ENCODE peak calls at places on chromosome 22, in four cellular contexts. Q is K562, X is HepG2, P is HCT116. R is an unnamed sample.

GRCh38 chr22:33110562-33111163 is 52.5 kb upstream of the SYN3 start:
- DNase-seq in P (no peak), X (no peak), Q (no peak), R (no peak)

GRCh38 chr22:41833369-41834004 is 582 bp downstream of the SREBF2 start:
- DNase-seq in X (no peak), Q (peak; percentile 72), P (no peak), R (peak; percentile 68)

GRCh38 chr22:23272834-23273233 is 92.5 kb downstream of the BCR start:
- DNase-seq in P (no peak), X (no peak), Q (peak; percentile 62), R (no peak)

GRCh38 chr22:19075404-19075803 is 46.8 kb downstream of the DGCR2 start:
- DNase-seq in Q (no peak), P (no peak), X (no peak), R (no peak)

GRCh38 chr22:26922804-26923203 is 265.4 kb downstream of the MIAT start:
- DNase-seq in X (no peak), Q (peak; percentile 16), P (no peak), R (no peak)

GRCh38 chr22:41862530-41863266 is 29.8 kb downstream of the SREBF2 start:
- DNase-seq in P (no peak), X (no peak), Q (no peak), R (no peak)

GRCh38 chr22:19568337-19569311 is 44.4 kb upstream of the CLDN5 start:
- DNase-seq in Q (peak; percentile 33), X (no peak), P (no peak), R (no peak)

GRCh38 chr22:25485626-25486545 is 78.6 kb upstream of the GRK3 start:
- DNase-seq in P (no peak), X (no peak), Q (no peak), R (no peak)

GRCh38 chr22:40432625-40433024 is 62.2 kb downstream of the SGSM3 start:
- DNase-seq in P (no peak), Q (no peak), X (no peak), R (no peak)

GRCh38 chr22:48105254-48105653 is 1342.8 kb downstream of the TBC1D22A start:
- DNase-seq in X (no peak), Q (no peak), P (no peak), R (no peak)

GRCh38 chr22:36365020-36365411 is 22.8 kb downstream of the MYH9 start:
- DNase-seq in Q (peak; percentile 45), P (peak; percentile 76), X (no peak), R (no peak)

DNA sequence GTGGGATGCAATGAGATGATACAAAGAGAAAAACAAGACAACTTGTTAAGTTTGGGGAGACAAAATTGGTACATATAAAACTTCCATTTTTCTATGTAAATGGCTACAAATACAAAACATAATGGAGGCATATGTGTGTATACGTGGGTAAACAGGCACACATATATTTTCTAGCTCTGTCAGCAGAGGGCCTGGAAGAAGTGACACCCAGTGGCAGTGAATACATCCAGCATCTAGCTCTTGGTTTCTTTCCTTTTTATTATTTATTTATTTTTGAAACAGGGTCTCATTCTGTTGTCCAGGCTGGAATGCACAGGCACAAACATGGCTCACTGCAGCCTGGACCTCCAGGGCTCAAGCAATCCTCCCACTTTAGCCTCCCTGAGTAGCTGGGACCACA is 5.0 kb upstream of the RASL10A start:
- DNase-seq in Q (no peak), P (no peak), X (peak; percentile 50), R (no peak)
- TF ChIP-seq ELF1 in Q (no peak), P (no peak), X (no peak), R (no peak)

DNA sequence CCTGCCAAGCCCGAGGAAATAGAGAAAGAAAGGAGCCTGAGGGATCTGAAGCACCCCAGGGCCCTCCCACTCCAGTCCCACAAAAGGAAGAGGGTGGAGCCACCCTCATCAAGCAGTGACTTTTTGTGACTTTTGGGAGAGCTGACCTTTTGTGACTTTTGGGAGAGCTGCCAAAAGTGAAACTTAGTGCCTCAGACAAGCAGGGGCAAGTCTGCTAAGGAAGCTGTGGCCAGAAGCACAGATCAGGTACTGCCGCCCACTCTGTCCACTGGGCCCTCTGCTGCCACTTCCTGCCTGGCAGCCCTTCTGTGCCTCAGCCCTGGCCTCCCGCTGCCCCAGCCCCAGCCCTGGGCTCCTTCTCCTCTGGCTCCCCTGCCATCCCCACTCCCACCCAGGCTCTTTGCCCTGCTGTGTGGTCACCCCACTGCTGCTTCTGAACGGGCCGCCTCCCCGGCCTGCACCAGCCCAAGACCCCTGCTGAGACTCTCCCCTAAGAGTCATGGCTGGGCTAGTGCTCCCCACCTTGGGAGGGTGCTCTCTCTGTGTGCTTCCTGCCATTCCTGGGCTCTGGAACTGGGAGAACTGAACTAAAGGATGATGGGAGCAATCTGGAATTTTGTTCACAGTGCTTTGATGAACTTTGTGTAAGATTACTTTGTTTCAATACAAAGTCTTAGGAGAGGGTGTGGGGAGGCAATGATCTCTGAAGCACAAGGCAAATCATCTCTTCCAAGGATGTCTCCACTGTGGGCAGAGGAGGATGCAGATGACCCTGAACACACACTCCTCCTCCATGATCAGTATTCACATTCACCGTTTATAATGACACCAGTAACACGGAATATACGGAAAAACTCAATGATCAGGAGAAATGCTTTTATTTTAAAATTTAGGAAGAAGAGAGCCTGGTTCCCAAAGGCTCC is at the start of gene APOBEC3H:
- DNase-seq in Q (no peak), X (no peak), P (peak; percentile 16), R (no peak)
- TF ChIP-seq ELF1 in Q (no peak), X (no peak), P (no peak), R (no peak)

GRCh38 chr22:17300926-17301325 is 68.3 kb upstream of the CECR2 start:
- DNase-seq in X (no peak), P (no peak), Q (no peak), R (no peak)
- TF ChIP-seq ELF1 in X (no peak), P (no peak), Q (no peak), R (no peak)

GRCh38 chr22:20803696-20804324 is 29.9 kb downstream of the SERPIND1 start:
- DNase-seq in P (peak; percentile 3), X (peak; percentile 40), Q (peak; percentile 78), R (peak; percentile 71)
- TF ChIP-seq ELF1 in P (no peak), X (no peak), Q (no peak), R (no peak)

GRCh38 chr22:49663311-49663711 is 164.4 kb downstream of the BRD1 start:
- DNase-seq in X (no peak), Q (no peak), P (no peak), R (no peak)

GRCh38 chr22:49664891-49665290 is 162.8 kb downstream of the BRD1 start:
- DNase-seq in P (no peak), X (no peak), Q (no peak), R (no peak)

GRCh38 chr22:49663823-49664222 is 163.8 kb downstream of the BRD1 start:
- DNase-seq in P (no peak), X (no peak), Q (no peak), R (no peak)

GRCh38 chr22:49662681-49663080 is 165.0 kb downstream of the BRD1 start:
- DNase-seq in Q (no peak), X (no peak), P (no peak), R (no peak)

DNA sequence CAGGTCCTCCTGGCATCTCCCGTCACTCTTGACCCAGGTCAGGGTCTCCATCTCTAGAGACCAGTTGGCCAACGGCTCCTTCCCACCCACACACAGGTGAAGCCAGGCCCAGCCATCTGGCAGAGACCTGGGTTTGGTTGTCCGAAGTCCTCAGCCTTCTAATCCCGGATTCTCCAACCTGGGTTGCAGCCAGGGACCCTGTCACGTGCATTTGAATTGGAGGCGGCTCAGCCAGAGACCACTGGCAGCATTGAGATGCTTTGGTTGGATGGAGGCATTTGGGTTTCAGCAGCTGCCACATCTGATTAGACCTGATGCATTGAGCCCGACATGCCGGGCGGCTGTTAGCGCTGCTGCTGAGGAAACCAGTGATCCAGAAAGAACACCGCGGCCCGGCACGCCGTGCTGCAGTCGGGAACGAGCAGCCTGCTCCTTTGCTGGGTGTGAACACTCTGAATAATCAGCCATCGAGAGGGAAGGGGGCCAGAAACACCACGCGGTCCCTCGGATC is 163.2 kb downstream of the BRD1 start:
- DNase-seq in Q (no peak), P (no peak), X (no peak), R (no peak)
- TF ChIP-seq ELF1 in Q (no peak), P (no peak), X (no peak), R (no peak)

R was measured in SK-N-SH.